ENCODE peak calls at places on chromosomes 3 and 15, in ten cellular contexts. One of them, this sample, is unnamed.

GRCh38 chr3:157136647-157137387 is 23.1 kb downstream of the CCNL1 start:
- DNase-seq in upper lobe of left lung: no peak
- DNase-seq in psoas muscle: peak; percentile 25
- DNase-seq in AG10803: peak; percentile 38
- DNase-seq in A549: no peak
- DNase-seq in IMR-90: peak; percentile 52
- DNase-seq in fibroblast of pulmonary artery: peak; percentile 70
- DNase-seq in adrenal gland: no peak
- DNase-seq in cardiac muscle cell: no peak
- DNase-seq in esophagus muscularis mucosa: no peak
- DNase-seq in this sample: no peak

GRCh38 chr15:75420698-75421097 is 30.8 kb downstream of the SIN3A start:
- DNase-seq in upper lobe of left lung: no peak
- DNase-seq in psoas muscle: no peak
- DNase-seq in AG10803: no peak
- DNase-seq in A549: no peak
- DNase-seq in IMR-90: peak; percentile 62
- DNase-seq in fibroblast of pulmonary artery: peak; percentile 19
- DNase-seq in adrenal gland: no peak
- DNase-seq in cardiac muscle cell: no peak
- DNase-seq in esophagus muscularis mucosa: no peak
- DNase-seq in this sample: no peak

GRCh38 chr3:53478921-53479664 is 15.3 kb upstream of the CACNA1D start:
- DNase-seq in upper lobe of left lung: no peak
- DNase-seq in psoas muscle: no peak
- DNase-seq in AG10803: no peak
- DNase-seq in A549: no peak
- DNase-seq in IMR-90: no peak
- DNase-seq in fibroblast of pulmonary artery: no peak
- DNase-seq in adrenal gland: no peak
- DNase-seq in cardiac muscle cell: no peak
- DNase-seq in esophagus muscularis mucosa: peak; percentile 66
- DNase-seq in this sample: no peak

GRCh38 chr3:126507886-126508285 is 9.7 kb downstream of the UROC1 start:
- DNase-seq in upper lobe of left lung: no peak
- DNase-seq in psoas muscle: peak; percentile 7
- DNase-seq in AG10803: no peak
- DNase-seq in A549: no peak
- DNase-seq in IMR-90: no peak
- DNase-seq in fibroblast of pulmonary artery: no peak
- DNase-seq in adrenal gland: no peak
- DNase-seq in cardiac muscle cell: no peak
- DNase-seq in esophagus muscularis mucosa: no peak
- DNase-seq in this sample: no peak

GRCh38 chr15:95869920-95870319 is 460.6 kb upstream of the NR2F2 start:
- DNase-seq in upper lobe of left lung: no peak
- DNase-seq in psoas muscle: no peak
- DNase-seq in AG10803: no peak
- DNase-seq in A549: no peak
- DNase-seq in IMR-90: no peak
- DNase-seq in fibroblast of pulmonary artery: no peak
- DNase-seq in adrenal gland: no peak
- DNase-seq in cardiac muscle cell: no peak
- DNase-seq in esophagus muscularis mucosa: no peak
- DNase-seq in this sample: no peak

GRCh38 chr3:43638594-43639447 is 17.0 kb upstream of the ANO10 start:
- DNase-seq in upper lobe of left lung: no peak
- DNase-seq in psoas muscle: no peak
- DNase-seq in AG10803: no peak
- DNase-seq in A549: peak; percentile 54
- DNase-seq in IMR-90: peak; percentile 34
- DNase-seq in fibroblast of pulmonary artery: no peak
- DNase-seq in adrenal gland: no peak
- DNase-seq in cardiac muscle cell: peak; percentile 1
- DNase-seq in esophagus muscularis mucosa: no peak
- DNase-seq in this sample: no peak

GRCh38 chr15:65841121-65841930 is 28.0 kb upstream of the RAB11A start:
- DNase-seq in upper lobe of left lung: no peak
- DNase-seq in psoas muscle: peak; percentile 21
- DNase-seq in AG10803: peak; percentile 69
- DNase-seq in A549: no peak
- DNase-seq in IMR-90: peak; percentile 22
- DNase-seq in fibroblast of pulmonary artery: peak; percentile 53
- DNase-seq in adrenal gland: no peak
- DNase-seq in cardiac muscle cell: no peak
- DNase-seq in esophagus muscularis mucosa: no peak
- DNase-seq in this sample: no peak

GRCh38 chr3:30319713-30320112 is 286.7 kb upstream of the TGFBR2 start:
- DNase-seq in upper lobe of left lung: no peak
- DNase-seq in psoas muscle: no peak
- DNase-seq in AG10803: peak; percentile 49
- DNase-seq in A549: peak; percentile 71
- DNase-seq in IMR-90: peak; percentile 57
- DNase-seq in fibroblast of pulmonary artery: peak; percentile 66
- DNase-seq in adrenal gland: peak; percentile 48
- DNase-seq in cardiac muscle cell: peak; percentile 56
- DNase-seq in esophagus muscularis mucosa: no peak
- DNase-seq in this sample: no peak

GRCh38 chr3:40096561-40097506 is 212.7 kb upstream of the EIF1B start:
- DNase-seq in upper lobe of left lung: no peak
- DNase-seq in psoas muscle: no peak
- DNase-seq in AG10803: peak; percentile 40
- DNase-seq in A549: no peak
- DNase-seq in IMR-90: no peak
- DNase-seq in fibroblast of pulmonary artery: no peak
- DNase-seq in adrenal gland: no peak
- DNase-seq in cardiac muscle cell: no peak
- DNase-seq in esophagus muscularis mucosa: peak; percentile 80
- DNase-seq in this sample: no peak

GRCh38 chr3:142211034-142211433 is 14.4 kb downstream of the GK5 start:
- DNase-seq in upper lobe of left lung: no peak
- DNase-seq in psoas muscle: no peak
- DNase-seq in AG10803: no peak
- DNase-seq in A549: peak; percentile 7
- DNase-seq in IMR-90: no peak
- DNase-seq in fibroblast of pulmonary artery: peak; percentile 24
- DNase-seq in adrenal gland: no peak
- DNase-seq in cardiac muscle cell: peak; percentile 38
- DNase-seq in esophagus muscularis mucosa: no peak
- DNase-seq in this sample: no peak

GRCh38 chr3:189995129-189995528 is 125.6 kb downstream of the P3H2 start:
- DNase-seq in upper lobe of left lung: no peak
- DNase-seq in psoas muscle: no peak
- DNase-seq in AG10803: peak; percentile 66
- DNase-seq in A549: no peak
- DNase-seq in IMR-90: peak; percentile 42
- DNase-seq in fibroblast of pulmonary artery: no peak
- DNase-seq in adrenal gland: no peak
- DNase-seq in cardiac muscle cell: no peak
- DNase-seq in esophagus muscularis mucosa: no peak
- DNase-seq in this sample: no peak

GRCh38 chr3:18425641-18426403 is 683 bp upstream of the SATB1 start:
- DNase-seq in upper lobe of left lung: peak; percentile 94
- DNase-seq in psoas muscle: peak; percentile 49
- DNase-seq in AG10803: no peak
- DNase-seq in A549: no peak
- DNase-seq in IMR-90: no peak
- DNase-seq in fibroblast of pulmonary artery: peak; percentile 5
- DNase-seq in adrenal gland: peak; percentile 28
- DNase-seq in cardiac muscle cell: peak; percentile 71
- DNase-seq in esophagus muscularis mucosa: no peak
- DNase-seq in this sample: no peak

GRCh38 chr3:169044341-169045113 is 619.0 kb downstream of the MECOM start:
- DNase-seq in upper lobe of left lung: no peak
- DNase-seq in psoas muscle: no peak
- DNase-seq in AG10803: peak; percentile 70
- DNase-seq in A549: peak; percentile 2
- DNase-seq in IMR-90: peak; percentile 85
- DNase-seq in fibroblast of pulmonary artery: peak; percentile 61
- DNase-seq in adrenal gland: no peak
- DNase-seq in cardiac muscle cell: no peak
- DNase-seq in esophagus muscularis mucosa: no peak
- DNase-seq in this sample: no peak

DNA sequence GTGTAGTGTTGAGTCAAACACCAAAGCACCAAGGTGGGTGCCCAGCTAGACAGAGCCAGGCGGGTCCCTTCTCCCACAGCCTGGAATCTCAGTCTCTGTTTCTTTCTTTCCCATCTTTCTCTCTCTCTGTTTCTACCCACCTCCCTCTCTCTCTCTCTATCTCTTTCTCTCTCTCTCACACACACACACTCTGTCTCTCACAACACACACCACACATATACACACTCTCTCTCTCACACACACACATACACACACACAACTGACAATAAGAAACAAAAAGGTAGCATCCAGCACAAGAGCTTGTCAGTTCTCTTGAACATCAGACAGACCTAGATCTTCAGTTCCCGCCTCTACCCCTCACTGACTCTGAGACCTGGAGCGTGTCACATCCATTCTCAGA is 2.4 kb downstream of the TMEM40 start:
- DNase-seq in upper lobe of left lung: no peak
- DNase-seq in psoas muscle: no peak
- DNase-seq in AG10803: no peak
- DNase-seq in A549: no peak
- DNase-seq in IMR-90: no peak
- DNase-seq in fibroblast of pulmonary artery: no peak
- DNase-seq in adrenal gland: no peak
- DNase-seq in cardiac muscle cell: no peak
- DNase-seq in esophagus muscularis mucosa: no peak
- DNase-seq in this sample: no peak
- TF ChIP-seq CTCF in upper lobe of left lung: no peak
- TF ChIP-seq CTCF in psoas muscle: no peak
- TF ChIP-seq CTCF in AG10803: no peak
- TF ChIP-seq CTCF in A549: no peak
- TF ChIP-seq CTCF in IMR-90: no peak
- TF ChIP-seq CTCF in fibroblast of pulmonary artery: no peak
- TF ChIP-seq CTCF in adrenal gland: no peak
- TF ChIP-seq CTCF in cardiac muscle cell: no peak
- TF ChIP-seq CTCF in esophagus muscularis mucosa: no peak
- TF ChIP-seq CTCF in this sample: no peak

GRCh38 chr3:161796780-161797179 is 300.2 kb downstream of the OTOL1 start:
- DNase-seq in upper lobe of left lung: no peak
- DNase-seq in psoas muscle: no peak
- DNase-seq in AG10803: no peak
- DNase-seq in A549: no peak
- DNase-seq in IMR-90: no peak
- DNase-seq in fibroblast of pulmonary artery: peak; percentile 18
- DNase-seq in adrenal gland: no peak
- DNase-seq in cardiac muscle cell: no peak
- DNase-seq in esophagus muscularis mucosa: no peak
- DNase-seq in this sample: no peak

GRCh38 chr3:161796312-161796711 is 299.7 kb downstream of the OTOL1 start:
- DNase-seq in upper lobe of left lung: no peak
- DNase-seq in psoas muscle: no peak
- DNase-seq in AG10803: no peak
- DNase-seq in A549: no peak
- DNase-seq in IMR-90: no peak
- DNase-seq in fibroblast of pulmonary artery: no peak
- DNase-seq in adrenal gland: no peak
- DNase-seq in cardiac muscle cell: no peak
- DNase-seq in esophagus muscularis mucosa: no peak
- DNase-seq in this sample: no peak

GRCh38 chr3:161793194-161793825 is 296.7 kb downstream of the OTOL1 start:
- DNase-seq in upper lobe of left lung: no peak
- DNase-seq in psoas muscle: no peak
- DNase-seq in AG10803: no peak
- DNase-seq in A549: peak; percentile 8
- DNase-seq in IMR-90: no peak
- DNase-seq in fibroblast of pulmonary artery: no peak
- DNase-seq in adrenal gland: no peak
- DNase-seq in cardiac muscle cell: no peak
- DNase-seq in esophagus muscularis mucosa: no peak
- DNase-seq in this sample: no peak
- H3K4me3 ChIP-seq in upper lobe of left lung: no peak overlapping the region
- H3K4me3 ChIP-seq in psoas muscle: no peak overlapping the region
- H3K4me3 ChIP-seq in AG10803: no peak overlapping the region
- H3K4me3 ChIP-seq in A549: no peak overlapping the region
- H3K4me3 ChIP-seq in IMR-90: no peak overlapping the region
- H3K4me3 ChIP-seq in fibroblast of pulmonary artery: no peak overlapping the region
- H3K4me3 ChIP-seq in adrenal gland: no peak overlapping the region
- H3K4me3 ChIP-seq in cardiac muscle cell: no peak overlapping the region
- H3K4me3 ChIP-seq in esophagus muscularis mucosa: no peak overlapping the region
- H3K4me3 ChIP-seq in this sample: no peak overlapping the region

GRCh38 chr3:46100812-46101211 is 73.5 kb upstream of the XCR1 start:
- DNase-seq in upper lobe of left lung: no peak
- DNase-seq in psoas muscle: no peak
- DNase-seq in AG10803: no peak
- DNase-seq in A549: no peak
- DNase-seq in IMR-90: no peak
- DNase-seq in fibroblast of pulmonary artery: no peak
- DNase-seq in adrenal gland: peak; percentile 35
- DNase-seq in cardiac muscle cell: no peak
- DNase-seq in esophagus muscularis mucosa: no peak
- DNase-seq in this sample: no peak

GRCh38 chr3:46105313-46105919 is 78.1 kb upstream of the XCR1 start:
- DNase-seq in upper lobe of left lung: no peak
- DNase-seq in psoas muscle: no peak
- DNase-seq in AG10803: no peak
- DNase-seq in A549: no peak
- DNase-seq in IMR-90: no peak
- DNase-seq in fibroblast of pulmonary artery: no peak
- DNase-seq in adrenal gland: no peak
- DNase-seq in cardiac muscle cell: no peak
- DNase-seq in esophagus muscularis mucosa: no peak
- DNase-seq in this sample: no peak

GRCh38 chr3:46104706-46105105 is 77.4 kb upstream of the XCR1 start:
- DNase-seq in upper lobe of left lung: no peak
- DNase-seq in psoas muscle: no peak
- DNase-seq in AG10803: no peak
- DNase-seq in A549: no peak
- DNase-seq in IMR-90: no peak
- DNase-seq in fibroblast of pulmonary artery: no peak
- DNase-seq in adrenal gland: no peak
- DNase-seq in cardiac muscle cell: no peak
- DNase-seq in esophagus muscularis mucosa: no peak
- DNase-seq in this sample: no peak

GRCh38 chr3:46102780-46103130 is 75.5 kb upstream of the XCR1 start:
- DNase-seq in upper lobe of left lung: no peak
- DNase-seq in psoas muscle: no peak
- DNase-seq in AG10803: no peak
- DNase-seq in A549: no peak
- DNase-seq in IMR-90: no peak
- DNase-seq in fibroblast of pulmonary artery: no peak
- DNase-seq in adrenal gland: no peak
- DNase-seq in cardiac muscle cell: no peak
- DNase-seq in esophagus muscularis mucosa: no peak
- DNase-seq in this sample: no peak

GRCh38 chr3:46102059-46102779 is 74.9 kb upstream of the XCR1 start:
- DNase-seq in upper lobe of left lung: no peak
- DNase-seq in psoas muscle: no peak
- DNase-seq in AG10803: no peak
- DNase-seq in A549: no peak
- DNase-seq in IMR-90: no peak
- DNase-seq in fibroblast of pulmonary artery: no peak
- DNase-seq in adrenal gland: no peak
- DNase-seq in cardiac muscle cell: no peak
- DNase-seq in esophagus muscularis mucosa: no peak
- DNase-seq in this sample: no peak
- TF ChIP-seq CTCF in upper lobe of left lung: no peak
- TF ChIP-seq CTCF in psoas muscle: no peak
- TF ChIP-seq CTCF in AG10803: no peak
- TF ChIP-seq CTCF in A549: no peak
- TF ChIP-seq CTCF in IMR-90: no peak
- TF ChIP-seq CTCF in fibroblast of pulmonary artery: no peak
- TF ChIP-seq CTCF in adrenal gland: no peak
- TF ChIP-seq CTCF in cardiac muscle cell: no peak
- TF ChIP-seq CTCF in esophagus muscularis mucosa: no peak
- TF ChIP-seq CTCF in this sample: no peak

GRCh38 chr3:194396561-194396896 is 2.5 kb downstream of the GP5 start:
- DNase-seq in upper lobe of left lung: no peak
- DNase-seq in psoas muscle: no peak
- DNase-seq in AG10803: no peak
- DNase-seq in A549: no peak
- DNase-seq in IMR-90: no peak
- DNase-seq in fibroblast of pulmonary artery: no peak
- DNase-seq in adrenal gland: no peak
- DNase-seq in cardiac muscle cell: no peak
- DNase-seq in esophagus muscularis mucosa: no peak
- DNase-seq in this sample: no peak
- H3K4me3 ChIP-seq in upper lobe of left lung: peak overlapping the region; percentile 24
- H3K4me3 ChIP-seq in psoas muscle: peak overlapping the region; percentile 44
- H3K4me3 ChIP-seq in AG10803: no peak overlapping the region
- H3K4me3 ChIP-seq in A549: no peak overlapping the region
- H3K4me3 ChIP-seq in IMR-90: no peak overlapping the region
- H3K4me3 ChIP-seq in fibroblast of pulmonary artery: no peak overlapping the region
- H3K4me3 ChIP-seq in adrenal gland: no peak overlapping the region
- H3K4me3 ChIP-seq in cardiac muscle cell: no peak overlapping the region
- H3K4me3 ChIP-seq in esophagus muscularis mucosa: peak overlapping the region; percentile 39
- H3K4me3 ChIP-seq in this sample: no peak overlapping the region